ENCODE peak calls at places on chromosomes 4 and X, in six cellular contexts. A is retina, B is GOT3, J is KBM-7, Q is HTR-8/SVneo, F is H54. G is an unnamed sample.

GRCh38 chrX:123739474-123739873 is 6.6 kb upstream of the THOC2 start:
- DNase-seq in B (no peak), A (no peak), J (no peak), Q (no peak), F (no peak), G (no peak)

GRCh38 chr4:84150177-84150576 is 348.9 kb downstream of the NKX6-1 start:
- DNase-seq in B (no peak), J (no peak), F (no peak), A (no peak), Q (no peak), G (no peak)

GRCh38 chrX:26597981-26598380 is 382.0 kb downstream of the MAGEB5 start:
- DNase-seq in J (no peak), B (no peak), F (no peak), Q (no peak), A (no peak), G (no peak)

GRCh38 chr4:104596189-104596588 is 101.5 kb upstream of the CXXC4 start:
- DNase-seq in B (no peak), Q (no peak), F (no peak), A (no peak), J (no peak), G (no peak)

GRCh38 chr4:145736241-145736831 is 56.4 kb downstream of the C4orf51 start:
- DNase-seq in B (no peak), J (no peak), F (no peak), A (no peak), Q (no peak), G (no peak)

GRCh38 chrX:107713205-107714195 is 62.1 kb downstream of the TSC22D3 start:
- DNase-seq in Q (no peak), B (no peak), F (no peak), J (no peak), A (no peak), G (no peak)

GRCh38 chr4:93747220-93747619 is 81.3 kb upstream of the ATOH1 start:
- DNase-seq in F (no peak), B (no peak), J (no peak), A (no peak), Q (no peak), G (no peak)

GRCh38 chr4:122293374-122294365 is 85.1 kb upstream of the ADAD1 start:
- DNase-seq in B (no peak), J (no peak), F (no peak), A (no peak), Q (no peak), G (no peak)

GRCh38 chr4:140212171-140212570 is 58.2 kb upstream of the MAML3 start:
- DNase-seq in A (no peak), J (no peak), Q (no peak), B (no peak), F (no peak), G (no peak)

GRCh38 chrX:151703487-151703886 is 8.2 kb downstream of the PRRG3 start:
- DNase-seq in F (no peak), A (no peak), Q (no peak), J (no peak), B (no peak), G (no peak)

GRCh38 chr4:2259541-2260267 is 2.2 kb downstream of the MXD4 start:
- DNase-seq in Q (no peak), J (no peak), B (no peak), F (no peak), A (no peak), G (no peak)

GRCh38 chr4:128635141-128635911 is 174.2 kb upstream of the JADE1 start:
- DNase-seq in J (no peak), Q (no peak), A (no peak), F (peak), B (no peak), G (no peak)

GRCh38 chrX:1885116-1885515 is 270.3 kb downstream of the ASMT start:
- DNase-seq in F (no peak), B (no peak), Q (no peak), J (no peak), A (no peak), G (no peak)

GRCh38 chr4:123826896-123827295 is 430.3 kb downstream of the SPRY1 start:
- DNase-seq in A (no peak), J (no peak), F (no peak), B (no peak), Q (peak), G (no peak)

GRCh38 chr4:184444215-184444952 is 30.0 kb downstream of the IRF2 start:
- DNase-seq in A (no peak), Q (no peak), B (no peak), F (no peak), J (no peak), G (no peak)

GRCh38 chrX:8726031-8726652 is 5.8 kb downstream of the ANOS1 start:
- DNase-seq in B (no peak), A (peak), Q (no peak), F (no peak), J (no peak), G (no peak)

GRCh38 chr4:3639613-3640586 is 107.7 kb upstream of the LRPAP1 start:
- DNase-seq in J (no peak), F (no peak), B (no peak), Q (no peak), A (no peak), G (no peak)

GRCh38 chr4:16524911-16525574 is 298.8 kb upstream of the TAPT1 start:
- DNase-seq in F (no peak), A (no peak), Q (no peak), J (no peak), B (no peak), G (no peak)

GRCh38 chrX:29941292-29941691 is 274.1 kb upstream of the MAGEB2 start:
- DNase-seq in J (no peak), A (no peak), F (no peak), B (no peak), Q (no peak), G (no peak)

GRCh38 chr4:182277402-182277801 is 34.2 kb downstream of the TENM3 start:
- DNase-seq in Q (no peak), A (no peak), B (no peak), F (no peak), J (no peak), G (no peak)

GRCh38 chr4:95510145-95510544 is 38.6 kb downstream of the UNC5C start:
- DNase-seq in Q (no peak), J (no peak), A (no peak), B (no peak), F (no peak), G (peak)

GRCh38 chr4:184420402-184420801 is 53.9 kb downstream of the IRF2 start:
- DNase-seq in F (no peak), J (no peak), B (no peak), Q (no peak), A (no peak), G (no peak)

GRCh38 chr4:83250666-83251065 is 33.9 kb downstream of the COQ2 start:
- DNase-seq in Q (no peak), B (no peak), A (no peak), F (no peak), J (no peak), G (no peak)

GRCh38 chrX:17931855-17932254 is 70.8 kb upstream of the RAI2 start:
- DNase-seq in B (no peak), J (no peak), A (no peak), F (no peak), Q (no peak), G (no peak)

GRCh38 chr4:151785484-151786157 is 24.8 kb upstream of the GATB start:
- DNase-seq in Q (no peak), F (no peak), J (no peak), A (no peak), B (no peak), G (no peak)

GRCh38 chrX:149013081-149013480 is 492.0 kb downstream of the IDS start:
- DNase-seq in A (no peak), B (no peak), J (no peak), Q (no peak), F (no peak), G (no peak)

GRCh38 chrX:70132244-70132643 is 1.0 kb upstream of the IGBP1 start:
- DNase-seq in Q (peak), A (no peak), J (peak), B (no peak), F (no peak), G (peak)

GRCh38 chrX:11543249-11543648 is 122.5 kb downstream of the ARHGAP6 start:
- DNase-seq in Q (no peak), J (no peak), F (no peak), B (no peak), A (no peak), G (no peak)

GRCh38 chr4:15695240-15695699 is 7.6 kb upstream of the BST1 start:
- DNase-seq in J (no peak), B (no peak), A (no peak), F (peak), Q (peak), G (peak)

GRCh38 chr4:88320174-88320779 is 35.9 kb upstream of the PPM1K start:
- DNase-seq in J (no peak), A (no peak), B (no peak), Q (no peak), F (no peak), G (peak)

GRCh38 chr4:7705062-7705461 is 234.6 kb downstream of the AFAP1 start:
- DNase-seq in Q (no peak), B (no peak), F (no peak), J (no peak), A (no peak), G (no peak)

GRCh38 chr4:37994569-37994968 is 34.4 kb downstream of the PTTG2 start:
- DNase-seq in B (no peak), Q (no peak), A (no peak), F (no peak), J (no peak), G (no peak)

GRCh38 chr4:797066-797465 is 28.9 kb downstream of the CPLX1 start:
- DNase-seq in J (no peak), F (no peak), B (no peak), A (no peak), Q (no peak), G (no peak)

GRCh38 chr4:169345207-169345788 is 74.5 kb upstream of the SH3RF1 start:
- DNase-seq in F (peak), B (peak), Q (peak), A (peak), J (no peak), G (no peak)

GRCh38 chr4:137274404-137274803 is 257.9 kb downstream of the PCDH18 start:
- DNase-seq in F (no peak), B (no peak), J (no peak), A (no peak), Q (no peak), G (no peak)

GRCh38 chr4:167774646-167775045 is 317.7 kb upstream of the ANXA10 start:
- DNase-seq in A (no peak), B (no peak), Q (no peak), F (no peak), J (no peak), G (no peak)

G was measured in ACHN.